ENCODE peak calls at places on chromosomes 16 and 17, in ten cellular contexts. T is stimulated activated CD8-positive, alpha-beta memory T cell treated with anti-CD3 and anti-CD28 coated beads, Interleukin-15, amount 100 ng/mL, for 48 hours; W is left lung; Q is central memory CD4-positive, alpha-beta T cell; H is stimulated activated naive B cell treated with anti-CD40 and anti-IgM and Interleukin-4, amounts not matched to agents 10 μg/mL and 1 μg/mL and 100 μg/mL, for 72 hours; K is activated CD4-positive, alpha-beta T cell treated with anti-CD3 and anti-CD28 coated beads, Interleukin-2, amount 10 ng/mL, durations not matched to agents 7 days and 5 days; A is islet precursor cell; P is HuH-7.5; Y is activated CD4-positive, CD25-positive, alpha-beta regulatory T cell; E is NCI-H2029. N is an unnamed sample.

GRCh38 chr16:58280846-58281301 is 14.0 kb downstream of the PRSS54 start:
- DNase-seq in E (no peak), P (no peak), T (no peak), A (no peak), H (no peak), Q (no peak), W (no peak), K (no peak), Y (no peak), N (no peak)

GRCh38 chr16:2874584-2875362 is 8.2 kb upstream of the FLYWCH2 start:
- DNase-seq in W (peak; percentile 81), P (no peak), Q (peak; percentile 54), H (peak; percentile 50), A (peak; percentile 88), E (peak; percentile 49), T (peak; percentile 70), Y (peak; percentile 39), K (peak; percentile 69), N (peak; percentile 64)

GRCh38 chr16:10886739-10887269 is 9.8 kb downstream of the CIITA start:
- DNase-seq in E (no peak), A (no peak), Q (no peak), W (no peak), K (no peak), T (no peak), Y (no peak), P (no peak), H (no peak), N (no peak)

GRCh38 chr17:79145548-79145947 is 70.9 kb downstream of the ENGASE start:
- DNase-seq in H (no peak), T (no peak), W (no peak), P (no peak), E (no peak), A (no peak), Y (no peak), K (no peak), Q (no peak), N (no peak)

GRCh38 chr16:81846105-81846504 is 67.0 kb downstream of the PLCG2 start:
- DNase-seq in W (no peak), Q (no peak), A (peak; percentile 65), Y (no peak), H (no peak), T (no peak), P (no peak), K (no peak), E (no peak), N (no peak)

GRCh38 chr17:17108681-17109049 is 66.4 kb downstream of the MPRIP start:
- DNase-seq in Y (no peak), A (no peak), W (peak; percentile 65), K (no peak), P (no peak), H (no peak), Q (no peak), T (no peak), E (no peak), N (no peak)

GRCh38 chr17:17751489-17751995 is 70.3 kb downstream of the RAI1 start:
- DNase-seq in T (no peak), A (no peak), Q (no peak), H (no peak), W (no peak), P (no peak), Y (no peak), E (no peak), K (peak; percentile 70), N (no peak)

GRCh38 chr16:54687043-54687655 is 243.5 kb upstream of the IRX5 start:
- DNase-seq in Q (no peak), A (peak; percentile 81), E (peak; percentile 23), W (no peak), H (no peak), T (no peak), P (no peak), Y (no peak), K (no peak), N (no peak)

GRCh38 chr17:82457790-82458129 is 781 bp upstream of the NARF start:
- DNase-seq in T (no peak), K (no peak), H (no peak), Y (no peak), Q (no peak), E (no peak), P (no peak), W (no peak), A (no peak), N (no peak)

GRCh38 chr16:57775661-57776469 is 26.4 kb downstream of the KIFC3 start:
- DNase-seq in A (peak; percentile 98), P (no peak), Q (no peak), K (no peak), T (no peak), H (no peak), W (no peak), E (no peak), Y (no peak), N (no peak)

GRCh38 chr16:86355114-86355513 is 155.2 kb upstream of the FOXF1 start:
- DNase-seq in A (no peak), T (no peak), W (no peak), P (no peak), H (no peak), Q (no peak), E (no peak), K (no peak), Y (no peak), N (no peak)

GRCh38 chr17:60610481-60610880 is 10.5 kb downstream of the PPM1D start:
- DNase-seq in W (no peak), K (no peak), P (no peak), E (peak; percentile 9), H (no peak), A (no peak), Q (no peak), Y (no peak), T (no peak), N (no peak)

GRCh38 chr16:87254271-87254670 is 62.9 kb downstream of the C16orf95 start:
- DNase-seq in Y (no peak), P (no peak), W (no peak), E (no peak), Q (no peak), K (no peak), H (no peak), T (no peak), A (peak; percentile 25), N (no peak)

GRCh38 chr16:66890796-66891195 is 10.5 kb downstream of the PDP2 start:
- DNase-seq in Q (no peak), Y (no peak), A (no peak), T (no peak), H (no peak), E (no peak), W (no peak), K (no peak), P (no peak), N (no peak)

GRCh38 chr16:66605177-66605999 is 884 bp downstream of the CMTM3 start:
- DNase-seq in T (no peak), W (peak; percentile 61), K (peak; percentile 36), Y (no peak), H (no peak), Q (peak; percentile 33), A (peak; percentile 73), P (peak; percentile 34), E (no peak), N (no peak)

GRCh38 chr17:13593757-13594156 is 8.0 kb downstream of the HS3ST3A1 start:
- DNase-seq in P (no peak), K (no peak), A (no peak), E (no peak), Q (no peak), H (no peak), T (no peak), W (no peak), Y (no peak), N (no peak)

GRCh38 chr17:19017804-19018599 is 13.4 kb upstream of the FAM83G start:
- DNase-seq in H (no peak), K (no peak), E (no peak), W (no peak), Y (no peak), Q (no peak), T (no peak), P (no peak), A (no peak), N (no peak)

GRCh38 chr17:8503807-8504206 is 68.1 kb downstream of the NDEL1 start:
- DNase-seq in H (no peak), P (no peak), Y (no peak), T (no peak), E (no peak), K (no peak), Q (no peak), W (no peak), A (peak; percentile 48), N (no peak)

GRCh38 chr17:7695586-7695985 is 7.3 kb downstream of the WRAP53 start:
- DNase-seq in P (no peak), E (no peak), H (no peak), W (no peak), A (no peak), Y (no peak), K (no peak), T (no peak), Q (no peak), N (no peak)

GRCh38 chr16:72989203-72989991 is 58.5 kb downstream of the ZFHX3 start:
- DNase-seq in E (peak; percentile 6), P (no peak), H (no peak), Y (no peak), T (no peak), K (no peak), W (no peak), Q (no peak), A (no peak), N (no peak)

GRCh38 chr17:8002646-8003593 is 505 bp downstream of the GUCY2D start:
- DNase-seq in K (no peak), W (no peak), Q (no peak), T (no peak), E (no peak), H (no peak), Y (no peak), A (peak; percentile 56), P (no peak), N (no peak)

GRCh38 chr17:79684132-79684985 is 46.4 kb upstream of the ENPP7 start:
- DNase-seq in A (no peak), Q (no peak), W (no peak), P (no peak), K (no peak), Y (no peak), H (no peak), E (no peak), T (no peak), N (no peak)

GRCh38 chr17:51362818-51363598 is 102.7 kb downstream of the UTP18 start:
- DNase-seq in Q (no peak), H (no peak), Y (no peak), P (no peak), E (no peak), K (no peak), A (no peak), T (no peak), W (no peak), N (no peak)

GRCh38 chr17:7651959-7652658 is 1.4 kb downstream of the ATP1B2 start:
- DNase-seq in P (no peak), W (no peak), Y (no peak), K (no peak), T (no peak), A (no peak), Q (no peak), H (no peak), E (no peak), N (no peak)

GRCh38 chr17:73645050-73645871 is 1.0 kb upstream of the SDK2 start:
- DNase-seq in H (peak; percentile 48), T (peak; percentile 35), W (no peak), E (peak; percentile 59), K (peak; percentile 15), Q (no peak), A (peak; percentile 87), P (no peak), Y (no peak), N (no peak)

GRCh38 chr17:67390646-67391480 is 13.8 kb downstream of the PITPNC1 start:
- DNase-seq in H (peak; percentile 28), E (peak; percentile 66), P (no peak), Q (peak; percentile 58), Y (peak; percentile 20), A (peak; percentile 81), T (peak; percentile 62), W (peak; percentile 49), K (peak; percentile 75), N (peak; percentile 84)

GRCh38 chr17:79169861-79170260 is 95.2 kb downstream of the ENGASE start:
- DNase-seq in Q (no peak), A (no peak), H (no peak), E (no peak), W (no peak), Y (no peak), T (no peak), K (no peak), P (no peak), N (no peak)